ENCODE peak calls at places on chromosomes 16 and 17, in seven cellular contexts. One of them, this sample, is unnamed.

GRCh38 chr16:50585331-50585776 is 37.2 kb downstream of the NKD1 start:
- DNase-seq in HL-60: no peak
- DNase-seq in fibroblast of lung: peak; percentile 14
- DNase-seq in neural progenitor cell: no peak
- DNase-seq in heart left ventricle: peak; percentile 58
- DNase-seq in body of pancreas: peak; percentile 42
- DNase-seq in cardiac muscle cell: peak; percentile 87
- DNase-seq in this sample: peak; percentile 49

GRCh38 chr17:76293106-76293505 is 15.0 kb downstream of the QRICH2 start:
- DNase-seq in HL-60: no peak
- DNase-seq in fibroblast of lung: no peak
- DNase-seq in neural progenitor cell: no peak
- DNase-seq in heart left ventricle: no peak
- DNase-seq in body of pancreas: no peak
- DNase-seq in cardiac muscle cell: no peak
- DNase-seq in this sample: no peak

GRCh38 chr17:15414502-15415348 is 52.7 kb downstream of the CDRT4 start:
- DNase-seq in HL-60: no peak
- DNase-seq in fibroblast of lung: no peak
- DNase-seq in neural progenitor cell: peak; percentile 13
- DNase-seq in heart left ventricle: peak; percentile 68
- DNase-seq in body of pancreas: no peak
- DNase-seq in cardiac muscle cell: no peak
- DNase-seq in this sample: no peak

GRCh38 chr16:66318505-66318904 is 48.0 kb upstream of the CDH5 start:
- DNase-seq in HL-60: no peak
- DNase-seq in fibroblast of lung: no peak
- DNase-seq in neural progenitor cell: no peak
- DNase-seq in heart left ventricle: no peak
- DNase-seq in body of pancreas: no peak
- DNase-seq in cardiac muscle cell: no peak
- DNase-seq in this sample: no peak

GRCh38 chr17:12911241-12911640 is 106.6 kb downstream of the ELAC2 start:
- DNase-seq in HL-60: no peak
- DNase-seq in fibroblast of lung: peak; percentile 12
- DNase-seq in neural progenitor cell: no peak
- DNase-seq in heart left ventricle: no peak
- DNase-seq in body of pancreas: no peak
- DNase-seq in cardiac muscle cell: peak; percentile 74
- DNase-seq in this sample: no peak

GRCh38 chr16:82260212-82260795 is 90.3 kb upstream of the MPHOSPH6 start:
- DNase-seq in HL-60: no peak
- DNase-seq in fibroblast of lung: no peak
- DNase-seq in neural progenitor cell: no peak
- DNase-seq in heart left ventricle: no peak
- DNase-seq in body of pancreas: no peak
- DNase-seq in cardiac muscle cell: peak; percentile 4
- DNase-seq in this sample: no peak

GRCh38 chr17:35051183-35051578 is 12.3 kb downstream of the RFFL start:
- DNase-seq in HL-60: peak; percentile 86
- DNase-seq in fibroblast of lung: no peak
- DNase-seq in neural progenitor cell: no peak
- DNase-seq in heart left ventricle: no peak
- DNase-seq in body of pancreas: no peak
- DNase-seq in cardiac muscle cell: peak; percentile 12
- DNase-seq in this sample: no peak

GRCh38 chr17:5220074-5220473 is 14.6 kb downstream of the SCIMP start:
- DNase-seq in HL-60: no peak
- DNase-seq in fibroblast of lung: no peak
- DNase-seq in neural progenitor cell: no peak
- DNase-seq in heart left ventricle: no peak
- DNase-seq in body of pancreas: no peak
- DNase-seq in cardiac muscle cell: no peak
- DNase-seq in this sample: no peak

GRCh38 chr16:11669380-11670146 is 1.3 kb downstream of the SNN start:
- DNase-seq in HL-60: peak; percentile 73
- DNase-seq in fibroblast of lung: no peak
- DNase-seq in neural progenitor cell: no peak
- DNase-seq in heart left ventricle: peak; percentile 64
- DNase-seq in body of pancreas: peak; percentile 38
- DNase-seq in cardiac muscle cell: no peak
- DNase-seq in this sample: no peak

GRCh38 chr17:40596261-40596919 is 31.1 kb upstream of the CCR7 start:
- DNase-seq in HL-60: peak; percentile 15
- DNase-seq in fibroblast of lung: no peak
- DNase-seq in neural progenitor cell: no peak
- DNase-seq in heart left ventricle: no peak
- DNase-seq in body of pancreas: no peak
- DNase-seq in cardiac muscle cell: no peak
- DNase-seq in this sample: no peak

GRCh38 chr17:71963341-71963740 is 157.5 kb upstream of the SOX9 start:
- DNase-seq in HL-60: no peak
- DNase-seq in fibroblast of lung: no peak
- DNase-seq in neural progenitor cell: no peak
- DNase-seq in heart left ventricle: no peak
- DNase-seq in body of pancreas: no peak
- DNase-seq in cardiac muscle cell: no peak
- DNase-seq in this sample: no peak

GRCh38 chr16:67653131-67654068 is 6.7 kb downstream of the ACD start:
- DNase-seq in HL-60: no peak
- DNase-seq in fibroblast of lung: peak; percentile 17
- DNase-seq in neural progenitor cell: peak; percentile 51
- DNase-seq in heart left ventricle: no peak
- DNase-seq in body of pancreas: no peak
- DNase-seq in cardiac muscle cell: peak; percentile 21
- DNase-seq in this sample: no peak
- H3K27ac ChIP-seq in HL-60: no peak overlapping the region
- H3K27ac ChIP-seq in fibroblast of lung: no peak overlapping the region
- H3K27ac ChIP-seq in neural progenitor cell: no peak overlapping the region
- H3K27ac ChIP-seq in heart left ventricle: no peak overlapping the region
- H3K27ac ChIP-seq in body of pancreas: no peak overlapping the region
- H3K27ac ChIP-seq in cardiac muscle cell: no peak overlapping the region
- H3K27ac ChIP-seq in this sample: no peak overlapping the region

DNA sequence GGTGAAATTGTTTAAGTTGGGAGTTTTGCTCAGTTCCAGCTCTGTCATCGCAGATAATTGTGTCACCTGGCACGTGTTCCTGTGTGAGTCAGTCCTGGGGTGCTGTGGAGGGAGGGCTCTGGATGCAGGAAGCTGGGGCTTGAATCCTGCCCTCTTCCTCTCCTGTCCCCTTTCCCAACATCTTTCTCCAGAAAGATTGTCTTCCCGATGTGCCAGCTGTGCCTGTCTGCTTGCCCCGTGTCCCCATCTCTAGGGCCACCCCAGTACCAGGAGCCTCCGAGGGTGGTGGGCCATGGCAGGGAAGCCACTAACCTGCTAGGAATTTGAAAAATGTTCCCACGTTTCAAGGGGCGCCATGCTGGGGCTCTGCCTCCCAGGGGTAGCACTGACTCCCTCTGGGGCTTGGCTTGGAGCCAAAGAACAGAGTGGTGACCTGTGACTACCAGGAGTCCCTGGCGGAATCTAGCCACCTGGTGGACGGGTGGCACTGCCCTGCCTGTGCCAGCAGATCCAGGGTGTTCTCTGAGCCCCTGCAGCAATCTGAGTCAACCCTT is 198.1 kb downstream of the ENGASE start:
- DNase-seq in HL-60: no peak
- DNase-seq in fibroblast of lung: no peak
- DNase-seq in neural progenitor cell: no peak
- DNase-seq in heart left ventricle: no peak
- DNase-seq in body of pancreas: peak; percentile 55
- DNase-seq in cardiac muscle cell: no peak
- DNase-seq in this sample: no peak
- TF ChIP-seq CTCF in HL-60: no peak
- TF ChIP-seq CTCF in fibroblast of lung: no peak
- TF ChIP-seq CTCF in neural progenitor cell: no peak
- TF ChIP-seq CTCF in heart left ventricle: no peak
- TF ChIP-seq CTCF in body of pancreas: peak; percentile 21
- TF ChIP-seq CTCF in cardiac muscle cell: no peak
- TF ChIP-seq CTCF in this sample: no peak

DNA sequence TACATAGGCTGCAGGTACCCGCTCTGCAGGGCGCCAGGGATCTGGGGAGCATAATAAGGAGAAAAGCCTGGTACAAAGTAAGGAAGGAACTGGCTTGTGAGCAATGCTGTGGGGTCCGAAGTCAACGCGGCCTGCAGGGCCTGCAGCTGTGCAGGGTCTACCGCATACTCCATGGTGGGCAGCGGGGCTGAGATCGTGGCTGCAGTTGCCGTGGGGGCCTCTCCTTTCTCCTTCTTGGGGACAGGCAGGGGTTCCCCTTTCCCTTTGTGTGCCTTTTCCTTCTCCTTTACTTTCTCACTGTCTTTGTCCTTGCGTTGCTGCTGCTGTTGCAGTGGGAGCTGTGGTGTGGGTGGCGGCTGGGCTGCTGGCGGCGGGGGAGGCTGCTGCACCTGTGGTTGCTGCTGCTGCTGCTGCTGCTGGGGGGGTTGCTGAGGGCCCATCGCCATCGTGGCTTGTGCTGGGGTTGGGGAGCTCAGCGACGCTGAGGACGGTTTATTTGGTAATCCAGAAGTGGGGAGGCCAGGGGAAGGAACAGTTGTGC is 259.6 kb downstream of the ZFHX3 start:
- DNase-seq in HL-60: peak; percentile 86
- DNase-seq in fibroblast of lung: no peak
- DNase-seq in neural progenitor cell: peak; percentile 41
- DNase-seq in heart left ventricle: no peak
- DNase-seq in body of pancreas: no peak
- DNase-seq in cardiac muscle cell: no peak
- DNase-seq in this sample: no peak
- H3K4me3 ChIP-seq in HL-60: peak overlapping the region; percentile 43
- H3K4me3 ChIP-seq in fibroblast of lung: peak overlapping the region; percentile 47
- H3K4me3 ChIP-seq in neural progenitor cell: peak overlapping the region; percentile 66
- H3K4me3 ChIP-seq in heart left ventricle: no peak overlapping the region
- H3K4me3 ChIP-seq in body of pancreas: no peak overlapping the region
- H3K4me3 ChIP-seq in cardiac muscle cell: no peak overlapping the region
- H3K4me3 ChIP-seq in this sample: no peak overlapping the region

DNA sequence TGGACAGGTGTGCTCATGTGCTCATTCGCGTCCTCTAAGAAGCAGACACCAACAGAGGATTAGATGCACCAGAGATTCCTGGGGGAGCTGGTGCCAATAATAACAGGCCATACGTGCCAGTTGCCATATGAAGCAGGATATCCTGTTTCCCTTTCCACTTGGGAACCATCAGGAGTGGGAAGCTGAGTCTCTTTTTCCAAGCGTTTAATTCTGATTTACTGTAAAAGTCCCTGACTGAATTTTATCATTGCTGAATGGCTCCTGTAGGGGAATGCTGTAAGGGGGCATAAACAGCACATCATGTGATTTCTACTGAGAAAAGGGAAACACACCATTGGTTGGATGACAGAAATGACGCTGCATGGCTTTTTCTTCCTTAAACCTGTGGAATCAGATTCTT is 113.3 kb downstream of the IRF8 start:
- DNase-seq in HL-60: no peak
- DNase-seq in fibroblast of lung: no peak
- DNase-seq in neural progenitor cell: no peak
- DNase-seq in heart left ventricle: no peak
- DNase-seq in body of pancreas: no peak
- DNase-seq in cardiac muscle cell: no peak
- DNase-seq in this sample: no peak
- H3K27ac ChIP-seq in HL-60: no peak overlapping the region
- H3K27ac ChIP-seq in fibroblast of lung: no peak overlapping the region
- H3K27ac ChIP-seq in neural progenitor cell: no peak overlapping the region
- H3K27ac ChIP-seq in heart left ventricle: no peak overlapping the region
- H3K27ac ChIP-seq in body of pancreas: no peak overlapping the region
- H3K27ac ChIP-seq in cardiac muscle cell: no peak overlapping the region
- H3K27ac ChIP-seq in this sample: no peak overlapping the region

DNA sequence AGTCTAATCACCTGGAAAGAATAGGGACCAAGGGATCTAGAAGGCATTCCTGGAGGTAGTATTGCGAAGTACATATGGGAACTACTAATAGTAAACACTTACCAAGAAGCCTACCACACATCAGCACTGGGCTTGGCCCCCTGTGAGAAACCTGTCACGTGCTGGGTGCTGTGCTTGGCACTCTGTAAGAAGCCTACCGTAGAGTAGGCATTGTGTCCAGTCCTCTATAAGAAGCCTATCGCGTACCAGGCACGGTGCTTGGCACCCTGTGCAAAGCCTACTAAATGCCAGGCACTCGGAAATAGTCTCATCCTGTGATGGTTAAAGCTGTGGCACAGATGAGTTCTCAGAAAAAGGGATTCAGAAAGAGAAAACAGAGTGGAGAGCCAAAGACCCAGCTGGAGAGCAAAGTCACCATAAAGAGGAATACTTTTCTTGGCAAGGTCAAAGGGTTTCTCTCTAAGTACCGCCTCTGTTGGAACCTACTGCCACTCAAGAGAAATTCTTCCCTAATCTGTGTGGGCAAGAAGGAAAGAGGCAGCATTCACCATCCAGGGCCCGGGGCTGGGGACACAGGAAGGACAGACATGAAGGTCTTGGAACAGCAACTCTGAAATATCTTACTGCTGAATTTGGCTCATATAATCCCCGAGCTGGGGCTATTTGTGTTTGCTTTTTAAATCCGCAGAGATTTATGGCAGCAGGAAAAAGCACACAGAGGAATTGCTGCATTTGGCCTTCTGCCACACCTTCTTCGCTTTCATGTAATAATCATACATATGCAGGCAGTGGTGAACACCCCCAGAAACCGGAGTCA is 81.8 kb downstream of the VAT1L start:
- DNase-seq in HL-60: no peak
- DNase-seq in fibroblast of lung: peak; percentile 52
- DNase-seq in neural progenitor cell: no peak
- DNase-seq in heart left ventricle: no peak
- DNase-seq in body of pancreas: no peak
- DNase-seq in cardiac muscle cell: peak; percentile 52
- DNase-seq in this sample: peak; percentile 66
- TF ChIP-seq CTCF in HL-60: no peak
- TF ChIP-seq CTCF in fibroblast of lung: no peak
- TF ChIP-seq CTCF in neural progenitor cell: no peak
- TF ChIP-seq CTCF in heart left ventricle: no peak
- TF ChIP-seq CTCF in body of pancreas: no peak
- TF ChIP-seq CTCF in cardiac muscle cell: no peak
- TF ChIP-seq CTCF in this sample: no peak

GRCh38 chr17:385195-385835 is 32.7 kb upstream of the RPH3AL start:
- DNase-seq in HL-60: no peak
- DNase-seq in fibroblast of lung: peak; percentile 19
- DNase-seq in neural progenitor cell: peak; percentile 81
- DNase-seq in heart left ventricle: peak; percentile 75
- DNase-seq in body of pancreas: peak; percentile 50
- DNase-seq in cardiac muscle cell: peak; percentile 28
- DNase-seq in this sample: peak; percentile 30

GRCh38 chr17:385836-386144 is 33.2 kb upstream of the RPH3AL start:
- DNase-seq in HL-60: no peak
- DNase-seq in fibroblast of lung: no peak
- DNase-seq in neural progenitor cell: no peak
- DNase-seq in heart left ventricle: no peak
- DNase-seq in body of pancreas: no peak
- DNase-seq in cardiac muscle cell: no peak
- DNase-seq in this sample: no peak

GRCh38 chr17:386145-386876 is 33.7 kb upstream of the RPH3AL start:
- DNase-seq in HL-60: peak; percentile 38
- DNase-seq in fibroblast of lung: peak; percentile 23
- DNase-seq in neural progenitor cell: peak; percentile 93
- DNase-seq in heart left ventricle: peak; percentile 85
- DNase-seq in body of pancreas: peak; percentile 82
- DNase-seq in cardiac muscle cell: peak; percentile 48
- DNase-seq in this sample: peak; percentile 89

GRCh38 chr17:383771-384621 is 31.4 kb upstream of the RPH3AL start:
- DNase-seq in HL-60: no peak
- DNase-seq in fibroblast of lung: no peak
- DNase-seq in neural progenitor cell: peak; percentile 14
- DNase-seq in heart left ventricle: no peak
- DNase-seq in body of pancreas: no peak
- DNase-seq in cardiac muscle cell: no peak
- DNase-seq in this sample: no peak

GRCh38 chr17:384622-385194 is 32.1 kb upstream of the RPH3AL start:
- DNase-seq in HL-60: no peak
- DNase-seq in fibroblast of lung: no peak
- DNase-seq in neural progenitor cell: peak; percentile 42
- DNase-seq in heart left ventricle: no peak
- DNase-seq in body of pancreas: no peak
- DNase-seq in cardiac muscle cell: no peak
- DNase-seq in this sample: no peak
- H3K4me3 ChIP-seq in HL-60: no peak overlapping the region
- H3K4me3 ChIP-seq in fibroblast of lung: no peak overlapping the region
- H3K4me3 ChIP-seq in neural progenitor cell: peak overlapping the region; percentile 52
- H3K4me3 ChIP-seq in heart left ventricle: peak overlapping the region; percentile 29
- H3K4me3 ChIP-seq in body of pancreas: no peak overlapping the region
- H3K4me3 ChIP-seq in cardiac muscle cell: peak overlapping the region; percentile 61
- H3K4me3 ChIP-seq in this sample: peak overlapping the region; percentile 53